ENCODE peak calls at places on chromosomes 7 and 10, in seven cellular contexts. One of them, this sample, is unnamed.

GRCh38 chr7:4470246-4470645 is 211.8 kb upstream of the FOXK1 start:
- DNase-seq in T-helper 9 cell: no peak
- DNase-seq in NCI-H146: no peak
- DNase-seq in lung microvascular endothelial cell: no peak
- DNase-seq in kidney glomerular epithelial cell: no peak
- DNase-seq in NCI-H2171: no peak
- DNase-seq in stimulated activated CD8-positive, alpha-beta memory T cell treated with anti-CD3 and anti-CD28 coated beads, Interleukin-15, amount 100 ng/mL, for 24 hours: no peak
- DNase-seq in this sample: no peak

GRCh38 chr7:30348083-30348560 is 63.7 kb downstream of the ZNRF2 start:
- DNase-seq in T-helper 9 cell: peak
- DNase-seq in NCI-H146: no peak
- DNase-seq in lung microvascular endothelial cell: peak
- DNase-seq in kidney glomerular epithelial cell: peak
- DNase-seq in NCI-H2171: no peak
- DNase-seq in stimulated activated CD8-positive, alpha-beta memory T cell treated with anti-CD3 and anti-CD28 coated beads, Interleukin-15, amount 100 ng/mL, for 24 hours: no peak
- DNase-seq in this sample: peak

GRCh38 chr7:146636033-146636356 is 519.4 kb downstream of the CNTNAP2 start:
- DNase-seq in T-helper 9 cell: no peak
- DNase-seq in NCI-H146: no peak
- DNase-seq in lung microvascular endothelial cell: no peak
- DNase-seq in kidney glomerular epithelial cell: no peak
- DNase-seq in NCI-H2171: no peak
- DNase-seq in stimulated activated CD8-positive, alpha-beta memory T cell treated with anti-CD3 and anti-CD28 coated beads, Interleukin-15, amount 100 ng/mL, for 24 hours: no peak
- DNase-seq in this sample: no peak

GRCh38 chr7:13742719-13743640 is 246.5 kb downstream of the ETV1 start:
- DNase-seq in T-helper 9 cell: no peak
- DNase-seq in NCI-H146: peak
- DNase-seq in lung microvascular endothelial cell: peak
- DNase-seq in kidney glomerular epithelial cell: peak
- DNase-seq in NCI-H2171: peak
- DNase-seq in stimulated activated CD8-positive, alpha-beta memory T cell treated with anti-CD3 and anti-CD28 coated beads, Interleukin-15, amount 100 ng/mL, for 24 hours: no peak
- DNase-seq in this sample: peak

GRCh38 chr10:24417053-24417452 is 208.1 kb downstream of the KIAA1217 start:
- DNase-seq in T-helper 9 cell: no peak
- DNase-seq in NCI-H146: no peak
- DNase-seq in lung microvascular endothelial cell: no peak
- DNase-seq in kidney glomerular epithelial cell: no peak
- DNase-seq in NCI-H2171: no peak
- DNase-seq in stimulated activated CD8-positive, alpha-beta memory T cell treated with anti-CD3 and anti-CD28 coated beads, Interleukin-15, amount 100 ng/mL, for 24 hours: no peak
- DNase-seq in this sample: no peak

GRCh38 chr10:110268442-110268841 is 36.3 kb downstream of the SMNDC1 start:
- DNase-seq in T-helper 9 cell: no peak
- DNase-seq in NCI-H146: no peak
- DNase-seq in lung microvascular endothelial cell: no peak
- DNase-seq in kidney glomerular epithelial cell: no peak
- DNase-seq in NCI-H2171: no peak
- DNase-seq in stimulated activated CD8-positive, alpha-beta memory T cell treated with anti-CD3 and anti-CD28 coated beads, Interleukin-15, amount 100 ng/mL, for 24 hours: no peak
- DNase-seq in this sample: no peak

GRCh38 chr7:5692845-5693278 is 88.6 kb downstream of the RNF216 start:
- DNase-seq in T-helper 9 cell: no peak
- DNase-seq in NCI-H146: peak
- DNase-seq in lung microvascular endothelial cell: peak
- DNase-seq in kidney glomerular epithelial cell: no peak
- DNase-seq in NCI-H2171: peak
- DNase-seq in stimulated activated CD8-positive, alpha-beta memory T cell treated with anti-CD3 and anti-CD28 coated beads, Interleukin-15, amount 100 ng/mL, for 24 hours: no peak
- DNase-seq in this sample: no peak

GRCh38 chr10:132614431-132615341 is 77.1 kb downstream of the INPP5A start:
- DNase-seq in T-helper 9 cell: no peak
- DNase-seq in NCI-H146: no peak
- DNase-seq in lung microvascular endothelial cell: no peak
- DNase-seq in kidney glomerular epithelial cell: no peak
- DNase-seq in NCI-H2171: no peak
- DNase-seq in stimulated activated CD8-positive, alpha-beta memory T cell treated with anti-CD3 and anti-CD28 coated beads, Interleukin-15, amount 100 ng/mL, for 24 hours: no peak
- DNase-seq in this sample: no peak

GRCh38 chr10:125707852-125708468 is 11.5 kb upstream of the EDRF1 start:
- DNase-seq in T-helper 9 cell: no peak
- DNase-seq in NCI-H146: peak
- DNase-seq in lung microvascular endothelial cell: no peak
- DNase-seq in kidney glomerular epithelial cell: peak
- DNase-seq in NCI-H2171: no peak
- DNase-seq in stimulated activated CD8-positive, alpha-beta memory T cell treated with anti-CD3 and anti-CD28 coated beads, Interleukin-15, amount 100 ng/mL, for 24 hours: no peak
- DNase-seq in this sample: peak

GRCh38 chr7:30708412-30708811 is 26.2 kb upstream of the CRHR2 start:
- DNase-seq in T-helper 9 cell: no peak
- DNase-seq in NCI-H146: no peak
- DNase-seq in lung microvascular endothelial cell: no peak
- DNase-seq in kidney glomerular epithelial cell: no peak
- DNase-seq in NCI-H2171: no peak
- DNase-seq in stimulated activated CD8-positive, alpha-beta memory T cell treated with anti-CD3 and anti-CD28 coated beads, Interleukin-15, amount 100 ng/mL, for 24 hours: no peak
- DNase-seq in this sample: no peak

GRCh38 chr10:94224656-94225055 is 138.1 kb downstream of the NOC3L start:
- DNase-seq in T-helper 9 cell: no peak
- DNase-seq in NCI-H146: no peak
- DNase-seq in lung microvascular endothelial cell: no peak
- DNase-seq in kidney glomerular epithelial cell: peak
- DNase-seq in NCI-H2171: no peak
- DNase-seq in stimulated activated CD8-positive, alpha-beta memory T cell treated with anti-CD3 and anti-CD28 coated beads, Interleukin-15, amount 100 ng/mL, for 24 hours: no peak
- DNase-seq in this sample: no peak

GRCh38 chr10:88642991-88643390 is 21.3 kb upstream of the LIPF start:
- DNase-seq in T-helper 9 cell: no peak
- DNase-seq in NCI-H146: no peak
- DNase-seq in lung microvascular endothelial cell: no peak
- DNase-seq in kidney glomerular epithelial cell: no peak
- DNase-seq in NCI-H2171: no peak
- DNase-seq in stimulated activated CD8-positive, alpha-beta memory T cell treated with anti-CD3 and anti-CD28 coated beads, Interleukin-15, amount 100 ng/mL, for 24 hours: no peak
- DNase-seq in this sample: no peak

GRCh38 chr10:36492590-36493510 is 632.5 kb upstream of the ANKRD30A start:
- DNase-seq in T-helper 9 cell: no peak
- DNase-seq in NCI-H146: no peak
- DNase-seq in lung microvascular endothelial cell: peak
- DNase-seq in kidney glomerular epithelial cell: peak
- DNase-seq in NCI-H2171: no peak
- DNase-seq in stimulated activated CD8-positive, alpha-beta memory T cell treated with anti-CD3 and anti-CD28 coated beads, Interleukin-15, amount 100 ng/mL, for 24 hours: no peak
- DNase-seq in this sample: no peak

GRCh38 chr10:77351386-77351785 is 286.2 kb downstream of the KCNMA1 start:
- DNase-seq in T-helper 9 cell: no peak
- DNase-seq in NCI-H146: no peak
- DNase-seq in lung microvascular endothelial cell: no peak
- DNase-seq in kidney glomerular epithelial cell: no peak
- DNase-seq in NCI-H2171: no peak
- DNase-seq in stimulated activated CD8-positive, alpha-beta memory T cell treated with anti-CD3 and anti-CD28 coated beads, Interleukin-15, amount 100 ng/mL, for 24 hours: no peak
- DNase-seq in this sample: peak

GRCh38 chr10:32940321-32941264 is 17.4 kb downstream of the ITGB1 start:
- DNase-seq in T-helper 9 cell: no peak
- DNase-seq in NCI-H146: no peak
- DNase-seq in lung microvascular endothelial cell: no peak
- DNase-seq in kidney glomerular epithelial cell: no peak
- DNase-seq in NCI-H2171: no peak
- DNase-seq in stimulated activated CD8-positive, alpha-beta memory T cell treated with anti-CD3 and anti-CD28 coated beads, Interleukin-15, amount 100 ng/mL, for 24 hours: no peak
- DNase-seq in this sample: no peak